ENCODE peak calls at places on chromosome 15, in eight cellular contexts. One of them, this sample, is unnamed.

GRCh38 chr15:81087121-81087520 is 46.9 kb upstream of the CFAP161 start:
- DNase-seq in nephron progenitor cell: no peak
- DNase-seq in ecto neural progenitor cell: no peak
- DNase-seq in NCI-H2029 treated with DMSO at 0.1 percent for 48 hours: no peak
- DNase-seq in stromal cell of bone marrow: no peak
- DNase-seq in naive thymus-derived CD8-positive, alpha-beta T cell: no peak
- DNase-seq in HTR-8/SVneo: no peak
- DNase-seq in activated T-helper 9 cell treated with anti-CD3 and anti-CD28 coated beads, Interleukin-2, amount 50 U/mL, for 16 hours: no peak
- DNase-seq in this sample: no peak

GRCh38 chr15:48102167-48102566 is 18.6 kb upstream of the SLC24A5 start:
- DNase-seq in nephron progenitor cell: no peak
- DNase-seq in ecto neural progenitor cell: no peak
- DNase-seq in NCI-H2029 treated with DMSO at 0.1 percent for 48 hours: no peak
- DNase-seq in stromal cell of bone marrow: no peak
- DNase-seq in naive thymus-derived CD8-positive, alpha-beta T cell: no peak
- DNase-seq in HTR-8/SVneo: no peak
- DNase-seq in activated T-helper 9 cell treated with anti-CD3 and anti-CD28 coated beads, Interleukin-2, amount 50 U/mL, for 16 hours: no peak
- DNase-seq in this sample: no peak

GRCh38 chr15:55221090-55222011 is 24.6 kb upstream of the RSL24D1 start:
- DNase-seq in nephron progenitor cell: no peak
- DNase-seq in ecto neural progenitor cell: no peak
- DNase-seq in NCI-H2029 treated with DMSO at 0.1 percent for 48 hours: no peak
- DNase-seq in stromal cell of bone marrow: peak
- DNase-seq in naive thymus-derived CD8-positive, alpha-beta T cell: no peak
- DNase-seq in HTR-8/SVneo: peak
- DNase-seq in activated T-helper 9 cell treated with anti-CD3 and anti-CD28 coated beads, Interleukin-2, amount 50 U/mL, for 16 hours: no peak
- DNase-seq in this sample: no peak

GRCh38 chr15:66633346-66633745 is 67.5 kb upstream of the LCTL start:
- DNase-seq in nephron progenitor cell: no peak
- DNase-seq in ecto neural progenitor cell: no peak
- DNase-seq in NCI-H2029 treated with DMSO at 0.1 percent for 48 hours: no peak
- DNase-seq in stromal cell of bone marrow: no peak
- DNase-seq in naive thymus-derived CD8-positive, alpha-beta T cell: no peak
- DNase-seq in HTR-8/SVneo: no peak
- DNase-seq in activated T-helper 9 cell treated with anti-CD3 and anti-CD28 coated beads, Interleukin-2, amount 50 U/mL, for 16 hours: no peak
- DNase-seq in this sample: no peak

GRCh38 chr15:88989578-88989977 is 76.4 kb upstream of the MFGE8 start:
- DNase-seq in nephron progenitor cell: no peak
- DNase-seq in ecto neural progenitor cell: no peak
- DNase-seq in NCI-H2029 treated with DMSO at 0.1 percent for 48 hours: no peak
- DNase-seq in stromal cell of bone marrow: no peak
- DNase-seq in naive thymus-derived CD8-positive, alpha-beta T cell: no peak
- DNase-seq in HTR-8/SVneo: no peak
- DNase-seq in activated T-helper 9 cell treated with anti-CD3 and anti-CD28 coated beads, Interleukin-2, amount 50 U/mL, for 16 hours: no peak
- DNase-seq in this sample: no peak

GRCh38 chr15:69903476-69904295 is 194.0 kb downstream of the TLE3 start:
- DNase-seq in nephron progenitor cell: no peak
- DNase-seq in ecto neural progenitor cell: peak
- DNase-seq in NCI-H2029 treated with DMSO at 0.1 percent for 48 hours: no peak
- DNase-seq in stromal cell of bone marrow: peak
- DNase-seq in naive thymus-derived CD8-positive, alpha-beta T cell: no peak
- DNase-seq in HTR-8/SVneo: no peak
- DNase-seq in activated T-helper 9 cell treated with anti-CD3 and anti-CD28 coated beads, Interleukin-2, amount 50 U/mL, for 16 hours: no peak
- DNase-seq in this sample: no peak

GRCh38 chr15:42392309-42393024 is 33.2 kb downstream of the CAPN3 start:
- DNase-seq in nephron progenitor cell: no peak
- DNase-seq in ecto neural progenitor cell: peak
- DNase-seq in NCI-H2029 treated with DMSO at 0.1 percent for 48 hours: no peak
- DNase-seq in stromal cell of bone marrow: no peak
- DNase-seq in naive thymus-derived CD8-positive, alpha-beta T cell: no peak
- DNase-seq in HTR-8/SVneo: no peak
- DNase-seq in activated T-helper 9 cell treated with anti-CD3 and anti-CD28 coated beads, Interleukin-2, amount 50 U/mL, for 16 hours: no peak
- DNase-seq in this sample: no peak

GRCh38 chr15:89114974-89115373 is 26.7 kb downstream of the ABHD2 start:
- DNase-seq in nephron progenitor cell: no peak
- DNase-seq in ecto neural progenitor cell: no peak
- DNase-seq in NCI-H2029 treated with DMSO at 0.1 percent for 48 hours: peak
- DNase-seq in stromal cell of bone marrow: peak
- DNase-seq in naive thymus-derived CD8-positive, alpha-beta T cell: no peak
- DNase-seq in HTR-8/SVneo: no peak
- DNase-seq in activated T-helper 9 cell treated with anti-CD3 and anti-CD28 coated beads, Interleukin-2, amount 50 U/mL, for 16 hours: no peak
- DNase-seq in this sample: no peak

GRCh38 chr15:92159906-92160841 is 233.5 kb upstream of the ST8SIA2 start:
- DNase-seq in nephron progenitor cell: no peak
- DNase-seq in ecto neural progenitor cell: no peak
- DNase-seq in NCI-H2029 treated with DMSO at 0.1 percent for 48 hours: no peak
- DNase-seq in stromal cell of bone marrow: no peak
- DNase-seq in naive thymus-derived CD8-positive, alpha-beta T cell: no peak
- DNase-seq in HTR-8/SVneo: no peak
- DNase-seq in activated T-helper 9 cell treated with anti-CD3 and anti-CD28 coated beads, Interleukin-2, amount 50 U/mL, for 16 hours: no peak
- DNase-seq in this sample: no peak

GRCh38 chr15:91311986-91312385 is 211.9 kb downstream of the SV2B start:
- DNase-seq in nephron progenitor cell: no peak
- DNase-seq in ecto neural progenitor cell: no peak
- DNase-seq in NCI-H2029 treated with DMSO at 0.1 percent for 48 hours: no peak
- DNase-seq in stromal cell of bone marrow: no peak
- DNase-seq in naive thymus-derived CD8-positive, alpha-beta T cell: peak
- DNase-seq in HTR-8/SVneo: no peak
- DNase-seq in activated T-helper 9 cell treated with anti-CD3 and anti-CD28 coated beads, Interleukin-2, amount 50 U/mL, for 16 hours: no peak
- DNase-seq in this sample: no peak

GRCh38 chr15:70528270-70528706 is 235.1 kb downstream of the UACA start:
- DNase-seq in nephron progenitor cell: no peak
- DNase-seq in ecto neural progenitor cell: peak
- DNase-seq in NCI-H2029 treated with DMSO at 0.1 percent for 48 hours: peak
- DNase-seq in stromal cell of bone marrow: no peak
- DNase-seq in naive thymus-derived CD8-positive, alpha-beta T cell: peak
- DNase-seq in HTR-8/SVneo: no peak
- DNase-seq in activated T-helper 9 cell treated with anti-CD3 and anti-CD28 coated beads, Interleukin-2, amount 50 U/mL, for 16 hours: peak
- DNase-seq in this sample: no peak

GRCh38 chr15:60299452-60300047 is 98.2 kb downstream of the ANXA2 start:
- DNase-seq in nephron progenitor cell: no peak
- DNase-seq in ecto neural progenitor cell: no peak
- DNase-seq in NCI-H2029 treated with DMSO at 0.1 percent for 48 hours: peak
- DNase-seq in stromal cell of bone marrow: no peak
- DNase-seq in naive thymus-derived CD8-positive, alpha-beta T cell: no peak
- DNase-seq in HTR-8/SVneo: no peak
- DNase-seq in activated T-helper 9 cell treated with anti-CD3 and anti-CD28 coated beads, Interleukin-2, amount 50 U/mL, for 16 hours: no peak
- DNase-seq in this sample: no peak

GRCh38 chr15:44584162-44584749 is 47.3 kb downstream of the EIF3J start:
- DNase-seq in nephron progenitor cell: peak
- DNase-seq in ecto neural progenitor cell: no peak
- DNase-seq in NCI-H2029 treated with DMSO at 0.1 percent for 48 hours: no peak
- DNase-seq in stromal cell of bone marrow: peak
- DNase-seq in naive thymus-derived CD8-positive, alpha-beta T cell: peak
- DNase-seq in HTR-8/SVneo: peak
- DNase-seq in activated T-helper 9 cell treated with anti-CD3 and anti-CD28 coated beads, Interleukin-2, amount 50 U/mL, for 16 hours: peak
- DNase-seq in this sample: no peak

GRCh38 chr15:77527164-77527778 is 105.4 kb downstream of the LINGO1 start:
- DNase-seq in nephron progenitor cell: peak
- DNase-seq in ecto neural progenitor cell: peak
- DNase-seq in NCI-H2029 treated with DMSO at 0.1 percent for 48 hours: no peak
- DNase-seq in stromal cell of bone marrow: no peak
- DNase-seq in naive thymus-derived CD8-positive, alpha-beta T cell: no peak
- DNase-seq in HTR-8/SVneo: peak
- DNase-seq in activated T-helper 9 cell treated with anti-CD3 and anti-CD28 coated beads, Interleukin-2, amount 50 U/mL, for 16 hours: no peak
- DNase-seq in this sample: no peak

GRCh38 chr15:99732711-99733267 is 448 bp downstream of the LYSMD4 start:
- DNase-seq in nephron progenitor cell: peak
- DNase-seq in ecto neural progenitor cell: no peak
- DNase-seq in NCI-H2029 treated with DMSO at 0.1 percent for 48 hours: no peak
- DNase-seq in stromal cell of bone marrow: no peak
- DNase-seq in naive thymus-derived CD8-positive, alpha-beta T cell: no peak
- DNase-seq in HTR-8/SVneo: no peak
- DNase-seq in activated T-helper 9 cell treated with anti-CD3 and anti-CD28 coated beads, Interleukin-2, amount 50 U/mL, for 16 hours: peak
- DNase-seq in this sample: no peak

GRCh38 chr15:48928877-48929538 is 34.7 kb downstream of the SHC4 start:
- DNase-seq in nephron progenitor cell: no peak
- DNase-seq in ecto neural progenitor cell: no peak
- DNase-seq in NCI-H2029 treated with DMSO at 0.1 percent for 48 hours: no peak
- DNase-seq in stromal cell of bone marrow: no peak
- DNase-seq in naive thymus-derived CD8-positive, alpha-beta T cell: no peak
- DNase-seq in HTR-8/SVneo: no peak
- DNase-seq in activated T-helper 9 cell treated with anti-CD3 and anti-CD28 coated beads, Interleukin-2, amount 50 U/mL, for 16 hours: peak
- DNase-seq in this sample: no peak

GRCh38 chr15:44033894-44034293 is 161.2 kb downstream of the FRMD5 start:
- DNase-seq in nephron progenitor cell: no peak
- DNase-seq in ecto neural progenitor cell: no peak
- DNase-seq in NCI-H2029 treated with DMSO at 0.1 percent for 48 hours: no peak
- DNase-seq in stromal cell of bone marrow: peak
- DNase-seq in naive thymus-derived CD8-positive, alpha-beta T cell: no peak
- DNase-seq in HTR-8/SVneo: no peak
- DNase-seq in activated T-helper 9 cell treated with anti-CD3 and anti-CD28 coated beads, Interleukin-2, amount 50 U/mL, for 16 hours: no peak
- DNase-seq in this sample: no peak

GRCh38 chr15:82196353-82196752 is 66.2 kb downstream of the EFL1 start:
- DNase-seq in nephron progenitor cell: no peak
- DNase-seq in ecto neural progenitor cell: no peak
- DNase-seq in NCI-H2029 treated with DMSO at 0.1 percent for 48 hours: no peak
- DNase-seq in stromal cell of bone marrow: no peak
- DNase-seq in naive thymus-derived CD8-positive, alpha-beta T cell: no peak
- DNase-seq in HTR-8/SVneo: no peak
- DNase-seq in activated T-helper 9 cell treated with anti-CD3 and anti-CD28 coated beads, Interleukin-2, amount 50 U/mL, for 16 hours: no peak
- DNase-seq in this sample: no peak

GRCh38 chr15:96053039-96054021 is 277.2 kb upstream of the NR2F2 start:
- DNase-seq in nephron progenitor cell: peak
- DNase-seq in ecto neural progenitor cell: peak
- DNase-seq in NCI-H2029 treated with DMSO at 0.1 percent for 48 hours: peak
- DNase-seq in stromal cell of bone marrow: no peak
- DNase-seq in naive thymus-derived CD8-positive, alpha-beta T cell: peak
- DNase-seq in HTR-8/SVneo: no peak
- DNase-seq in activated T-helper 9 cell treated with anti-CD3 and anti-CD28 coated beads, Interleukin-2, amount 50 U/mL, for 16 hours: no peak
- DNase-seq in this sample: peak

GRCh38 chr15:63041402-63041977 is 1.1 kb upstream of the TPM1 start:
- DNase-seq in nephron progenitor cell: no peak
- DNase-seq in ecto neural progenitor cell: no peak
- DNase-seq in NCI-H2029 treated with DMSO at 0.1 percent for 48 hours: no peak
- DNase-seq in stromal cell of bone marrow: no peak
- DNase-seq in naive thymus-derived CD8-positive, alpha-beta T cell: no peak
- DNase-seq in HTR-8/SVneo: no peak
- DNase-seq in activated T-helper 9 cell treated with anti-CD3 and anti-CD28 coated beads, Interleukin-2, amount 50 U/mL, for 16 hours: no peak
- DNase-seq in this sample: no peak

GRCh38 chr15:101578443-101578894 is 73.7 kb downstream of the TM2D3 start:
- DNase-seq in nephron progenitor cell: peak
- DNase-seq in ecto neural progenitor cell: peak
- DNase-seq in NCI-H2029 treated with DMSO at 0.1 percent for 48 hours: no peak
- DNase-seq in stromal cell of bone marrow: no peak
- DNase-seq in naive thymus-derived CD8-positive, alpha-beta T cell: no peak
- DNase-seq in HTR-8/SVneo: no peak
- DNase-seq in activated T-helper 9 cell treated with anti-CD3 and anti-CD28 coated beads, Interleukin-2, amount 50 U/mL, for 16 hours: no peak
- DNase-seq in this sample: no peak

GRCh38 chr15:90231028-90232017 is 2.4 kb downstream of the CIB1 start:
- DNase-seq in nephron progenitor cell: no peak
- DNase-seq in ecto neural progenitor cell: no peak
- DNase-seq in NCI-H2029 treated with DMSO at 0.1 percent for 48 hours: peak
- DNase-seq in stromal cell of bone marrow: no peak
- DNase-seq in naive thymus-derived CD8-positive, alpha-beta T cell: peak
- DNase-seq in HTR-8/SVneo: no peak
- DNase-seq in activated T-helper 9 cell treated with anti-CD3 and anti-CD28 coated beads, Interleukin-2, amount 50 U/mL, for 16 hours: peak
- DNase-seq in this sample: no peak

GRCh38 chr15:49041406-49041805 is 4.8 kb downstream of the SECISBP2L start:
- DNase-seq in nephron progenitor cell: no peak
- DNase-seq in ecto neural progenitor cell: no peak
- DNase-seq in NCI-H2029 treated with DMSO at 0.1 percent for 48 hours: no peak
- DNase-seq in stromal cell of bone marrow: no peak
- DNase-seq in naive thymus-derived CD8-positive, alpha-beta T cell: no peak
- DNase-seq in HTR-8/SVneo: no peak
- DNase-seq in activated T-helper 9 cell treated with anti-CD3 and anti-CD28 coated beads, Interleukin-2, amount 50 U/mL, for 16 hours: no peak
- DNase-seq in this sample: no peak

GRCh38 chr15:57334257-57334656 is 42.0 kb upstream of the CGNL1 start:
- DNase-seq in nephron progenitor cell: no peak
- DNase-seq in ecto neural progenitor cell: no peak
- DNase-seq in NCI-H2029 treated with DMSO at 0.1 percent for 48 hours: no peak
- DNase-seq in stromal cell of bone marrow: no peak
- DNase-seq in naive thymus-derived CD8-positive, alpha-beta T cell: no peak
- DNase-seq in HTR-8/SVneo: peak
- DNase-seq in activated T-helper 9 cell treated with anti-CD3 and anti-CD28 coated beads, Interleukin-2, amount 50 U/mL, for 16 hours: no peak
- DNase-seq in this sample: no peak

GRCh38 chr15:84734794-84735479 is 13.5 kb upstream of the ZNF592 start:
- DNase-seq in nephron progenitor cell: peak
- DNase-seq in ecto neural progenitor cell: peak
- DNase-seq in NCI-H2029 treated with DMSO at 0.1 percent for 48 hours: peak
- DNase-seq in stromal cell of bone marrow: no peak
- DNase-seq in naive thymus-derived CD8-positive, alpha-beta T cell: peak
- DNase-seq in HTR-8/SVneo: peak
- DNase-seq in activated T-helper 9 cell treated with anti-CD3 and anti-CD28 coated beads, Interleukin-2, amount 50 U/mL, for 16 hours: peak
- DNase-seq in this sample: no peak